ENCODE peak calls at places on chromosomes 16 and 17, in seven cellular contexts. One of them, this sample, is unnamed.

GRCh38 chr17:68711858-68712257 is 110.7 kb upstream of the FAM20A start:
- DNase-seq in lower lobe of right lung: no peak
- DNase-seq in K562: no peak
- DNase-seq in A673: no peak
- DNase-seq in heart left ventricle: no peak
- DNase-seq in CD8-positive, alpha-beta memory T cell: no peak
- DNase-seq in neural progenitor cell: no peak
- DNase-seq in this sample: no peak

GRCh38 chr17:32461853-32462617 is 17.7 kb downstream of the PSMD11 start:
- DNase-seq in lower lobe of right lung: no peak
- DNase-seq in K562: peak; percentile 43
- DNase-seq in A673: peak; percentile 49
- DNase-seq in heart left ventricle: no peak
- DNase-seq in CD8-positive, alpha-beta memory T cell: peak; percentile 58
- DNase-seq in neural progenitor cell: peak; percentile 73
- DNase-seq in this sample: peak; percentile 62

GRCh38 chr17:6639014-6639650 is 1.4 kb downstream of the KIAA0753 start:
- DNase-seq in lower lobe of right lung: no peak
- DNase-seq in K562: peak; percentile 57
- DNase-seq in A673: no peak
- DNase-seq in heart left ventricle: no peak
- DNase-seq in CD8-positive, alpha-beta memory T cell: no peak
- DNase-seq in neural progenitor cell: no peak
- DNase-seq in this sample: peak; percentile 11

GRCh38 chr17:33832295-33832694 is 422.8 kb upstream of the CCL2 start:
- DNase-seq in lower lobe of right lung: no peak
- DNase-seq in K562: no peak
- DNase-seq in A673: no peak
- DNase-seq in heart left ventricle: no peak
- DNase-seq in CD8-positive, alpha-beta memory T cell: no peak
- DNase-seq in neural progenitor cell: peak; percentile 64
- DNase-seq in this sample: no peak

GRCh38 chr17:68057531-68057952 is 22.0 kb downstream of the KPNA2 start:
- DNase-seq in lower lobe of right lung: no peak
- DNase-seq in K562: peak; percentile 21
- DNase-seq in A673: peak; percentile 39
- DNase-seq in heart left ventricle: no peak
- DNase-seq in CD8-positive, alpha-beta memory T cell: peak; percentile 43
- DNase-seq in neural progenitor cell: no peak
- DNase-seq in this sample: peak; percentile 54

GRCh38 chr17:19494961-19495806 is 38.5 kb upstream of the SLC47A1 start:
- DNase-seq in lower lobe of right lung: no peak
- DNase-seq in K562: no peak
- DNase-seq in A673: no peak
- DNase-seq in heart left ventricle: no peak
- DNase-seq in CD8-positive, alpha-beta memory T cell: no peak
- DNase-seq in neural progenitor cell: no peak
- DNase-seq in this sample: no peak

GRCh38 chr17:40180694-40181093 is 3.4 kb downstream of the RAPGEFL1 start:
- DNase-seq in lower lobe of right lung: no peak
- DNase-seq in K562: no peak
- DNase-seq in A673: no peak
- DNase-seq in heart left ventricle: no peak
- DNase-seq in CD8-positive, alpha-beta memory T cell: no peak
- DNase-seq in neural progenitor cell: no peak
- DNase-seq in this sample: no peak

GRCh38 chr17:39082482-39082881 is 69.0 kb downstream of the PLXDC1 start:
- DNase-seq in lower lobe of right lung: no peak
- DNase-seq in K562: no peak
- DNase-seq in A673: peak; percentile 26
- DNase-seq in heart left ventricle: no peak
- DNase-seq in CD8-positive, alpha-beta memory T cell: no peak
- DNase-seq in neural progenitor cell: no peak
- DNase-seq in this sample: no peak

GRCh38 chr17:78723957-78724356 is 58.1 kb downstream of the CYTH1 start:
- DNase-seq in lower lobe of right lung: no peak
- DNase-seq in K562: no peak
- DNase-seq in A673: no peak
- DNase-seq in heart left ventricle: no peak
- DNase-seq in CD8-positive, alpha-beta memory T cell: no peak
- DNase-seq in neural progenitor cell: no peak
- DNase-seq in this sample: no peak

GRCh38 chr17:35088647-35088910 is 25.1 kb upstream of the RFFL start:
- DNase-seq in lower lobe of right lung: peak; percentile 65
- DNase-seq in K562: peak; percentile 23
- DNase-seq in A673: peak; percentile 4
- DNase-seq in heart left ventricle: peak; percentile 46
- DNase-seq in CD8-positive, alpha-beta memory T cell: no peak
- DNase-seq in neural progenitor cell: peak; percentile 41
- DNase-seq in this sample: no peak

GRCh38 chr17:31538080-31538762 is 146.7 kb downstream of the RAB11FIP4 start:
- DNase-seq in lower lobe of right lung: no peak
- DNase-seq in K562: no peak
- DNase-seq in A673: no peak
- DNase-seq in heart left ventricle: no peak
- DNase-seq in CD8-positive, alpha-beta memory T cell: no peak
- DNase-seq in neural progenitor cell: no peak
- DNase-seq in this sample: no peak

GRCh38 chr17:36722121-36722902 is 120.9 kb downstream of the MRM1 start:
- DNase-seq in lower lobe of right lung: peak; percentile 74
- DNase-seq in K562: peak; percentile 97
- DNase-seq in A673: peak; percentile 38
- DNase-seq in heart left ventricle: peak; percentile 53
- DNase-seq in CD8-positive, alpha-beta memory T cell: peak; percentile 81
- DNase-seq in neural progenitor cell: peak; percentile 85
- DNase-seq in this sample: no peak

GRCh38 chr17:82794781-82795505 is 43.1 kb downstream of the TBCD start:
- DNase-seq in lower lobe of right lung: no peak
- DNase-seq in K562: no peak
- DNase-seq in A673: no peak
- DNase-seq in heart left ventricle: peak; percentile 49
- DNase-seq in CD8-positive, alpha-beta memory T cell: no peak
- DNase-seq in neural progenitor cell: no peak
- DNase-seq in this sample: no peak

DNA sequence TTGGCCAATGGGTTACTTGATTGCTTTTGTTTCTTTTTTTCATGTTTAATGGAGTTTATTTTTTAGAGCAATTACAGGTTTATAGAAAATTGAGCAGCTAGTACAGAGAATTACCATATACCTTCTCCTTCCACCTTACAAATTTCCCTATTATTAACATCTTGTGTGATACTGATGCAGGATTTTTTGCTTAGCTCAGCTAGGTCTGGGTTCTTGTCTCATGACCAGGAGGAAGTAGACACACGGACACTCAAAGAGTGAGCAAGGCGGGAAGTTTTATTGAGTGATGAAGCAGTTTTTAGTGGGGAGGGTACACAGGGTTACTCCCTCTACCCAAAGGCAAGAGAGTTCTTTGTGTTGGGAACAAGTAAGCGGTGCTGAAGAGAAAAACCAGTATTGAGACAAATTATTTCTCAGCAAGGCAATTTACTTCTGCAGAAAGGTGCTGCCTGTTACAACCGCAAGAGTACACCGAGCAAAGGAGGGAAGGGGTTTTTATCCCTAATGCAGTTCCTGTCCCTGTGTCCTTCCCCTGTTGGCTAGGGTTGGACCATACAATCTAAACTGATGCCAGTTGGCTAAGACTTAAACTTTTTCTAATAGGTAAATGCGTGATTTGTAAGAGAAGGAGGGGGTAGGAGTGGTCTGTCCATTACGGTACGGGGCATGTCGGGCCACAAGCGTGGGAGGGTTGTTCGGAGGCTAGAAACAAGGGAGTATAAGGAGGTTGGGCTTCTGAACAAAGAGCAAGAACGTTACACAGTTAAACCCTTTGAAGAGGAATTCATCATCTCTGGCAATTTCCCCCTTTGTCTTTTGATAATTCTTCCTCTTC is 26.9 kb downstream of the SEC14L1 start:
- DNase-seq in lower lobe of right lung: no peak
- DNase-seq in K562: no peak
- DNase-seq in A673: no peak
- DNase-seq in heart left ventricle: no peak
- DNase-seq in CD8-positive, alpha-beta memory T cell: no peak
- DNase-seq in neural progenitor cell: no peak
- DNase-seq in this sample: no peak
- H3K9me3 ChIP-seq in lower lobe of right lung: peaks cover 16% of the 10 kb centered on the region
- H3K9me3 ChIP-seq in K562: peaks cover 25% of the 10 kb centered on the region
- H3K9me3 ChIP-seq in A673: peaks cover 26% of the 10 kb centered on the region
- H3K9me3 ChIP-seq in heart left ventricle: peaks cover 11% of the 10 kb centered on the region
- H3K9me3 ChIP-seq in CD8-positive, alpha-beta memory T cell: peaks cover 13% of the 10 kb centered on the region
- H3K9me3 ChIP-seq in neural progenitor cell: no peaks in the 10 kb centered on the region
- H3K9me3 ChIP-seq in this sample: peaks cover 25% of the 10 kb centered on the region

GRCh38 chr17:60495260-60495659 is 30.8 kb downstream of the APPBP2 start:
- DNase-seq in lower lobe of right lung: no peak
- DNase-seq in K562: no peak
- DNase-seq in A673: no peak
- DNase-seq in heart left ventricle: no peak
- DNase-seq in CD8-positive, alpha-beta memory T cell: no peak
- DNase-seq in neural progenitor cell: no peak
- DNase-seq in this sample: no peak
- H3K9me3 ChIP-seq in lower lobe of right lung: peaks cover 9% of the 10 kb centered on the region
- H3K9me3 ChIP-seq in K562: peaks cover 22% of the 10 kb centered on the region
- H3K9me3 ChIP-seq in A673: peaks cover 17% of the 10 kb centered on the region
- H3K9me3 ChIP-seq in heart left ventricle: no peaks in the 10 kb centered on the region
- H3K9me3 ChIP-seq in CD8-positive, alpha-beta memory T cell: no peaks in the 10 kb centered on the region
- H3K9me3 ChIP-seq in neural progenitor cell: peaks cover 7% of the 10 kb centered on the region
- H3K9me3 ChIP-seq in this sample: peaks cover 18% of the 10 kb centered on the region

GRCh38 chr17:70047619-70048018 is 27.4 kb upstream of the KCNJ16 start:
- DNase-seq in lower lobe of right lung: no peak
- DNase-seq in K562: no peak
- DNase-seq in A673: no peak
- DNase-seq in heart left ventricle: no peak
- DNase-seq in CD8-positive, alpha-beta memory T cell: no peak
- DNase-seq in neural progenitor cell: no peak
- DNase-seq in this sample: no peak
- H3K9me3 ChIP-seq in lower lobe of right lung: no peaks in the 10 kb centered on the region
- H3K9me3 ChIP-seq in K562: no peaks in the 10 kb centered on the region
- H3K9me3 ChIP-seq in A673: no peaks in the 10 kb centered on the region
- H3K9me3 ChIP-seq in heart left ventricle: no peaks in the 10 kb centered on the region
- H3K9me3 ChIP-seq in CD8-positive, alpha-beta memory T cell: no peaks in the 10 kb centered on the region
- H3K9me3 ChIP-seq in neural progenitor cell: no peaks in the 10 kb centered on the region
- H3K9me3 ChIP-seq in this sample: no peaks in the 10 kb centered on the region

GRCh38 chr16:60304078-60304477 is 1570.0 kb upstream of the GOT2 start:
- DNase-seq in lower lobe of right lung: no peak
- DNase-seq in K562: no peak
- DNase-seq in A673: no peak
- DNase-seq in heart left ventricle: no peak
- DNase-seq in CD8-positive, alpha-beta memory T cell: no peak
- DNase-seq in neural progenitor cell: no peak
- DNase-seq in this sample: no peak

GRCh38 chr16:60304725-60305124 is 1570.6 kb upstream of the GOT2 start:
- DNase-seq in lower lobe of right lung: no peak
- DNase-seq in K562: no peak
- DNase-seq in A673: no peak
- DNase-seq in heart left ventricle: no peak
- DNase-seq in CD8-positive, alpha-beta memory T cell: no peak
- DNase-seq in neural progenitor cell: no peak
- DNase-seq in this sample: no peak

GRCh38 chr16:60295451-60295850 is 1561.3 kb upstream of the GOT2 start:
- DNase-seq in lower lobe of right lung: no peak
- DNase-seq in K562: no peak
- DNase-seq in A673: no peak
- DNase-seq in heart left ventricle: no peak
- DNase-seq in CD8-positive, alpha-beta memory T cell: no peak
- DNase-seq in neural progenitor cell: no peak
- DNase-seq in this sample: no peak

GRCh38 chr16:60299345-60299744 is 1565.2 kb upstream of the GOT2 start:
- DNase-seq in lower lobe of right lung: no peak
- DNase-seq in K562: no peak
- DNase-seq in A673: no peak
- DNase-seq in heart left ventricle: no peak
- DNase-seq in CD8-positive, alpha-beta memory T cell: no peak
- DNase-seq in neural progenitor cell: no peak
- DNase-seq in this sample: no peak
- H3K9me3 ChIP-seq in lower lobe of right lung: no peaks in the 10 kb centered on the region
- H3K9me3 ChIP-seq in K562: no peaks in the 10 kb centered on the region
- H3K9me3 ChIP-seq in A673: no peaks in the 10 kb centered on the region
- H3K9me3 ChIP-seq in heart left ventricle: no peaks in the 10 kb centered on the region
- H3K9me3 ChIP-seq in CD8-positive, alpha-beta memory T cell: no peaks in the 10 kb centered on the region
- H3K9me3 ChIP-seq in neural progenitor cell: no peaks in the 10 kb centered on the region
- H3K9me3 ChIP-seq in this sample: no peaks in the 10 kb centered on the region

GRCh38 chr16:72434159-72434558 is 262.2 kb upstream of the PMFBP1 start:
- DNase-seq in lower lobe of right lung: no peak
- DNase-seq in K562: no peak
- DNase-seq in A673: peak; percentile 15
- DNase-seq in heart left ventricle: no peak
- DNase-seq in CD8-positive, alpha-beta memory T cell: no peak
- DNase-seq in neural progenitor cell: no peak
- DNase-seq in this sample: no peak
- H3K9me3 ChIP-seq in lower lobe of right lung: peaks cover 20% of the 10 kb centered on the region
- H3K9me3 ChIP-seq in K562: peaks cover 3% of the 10 kb centered on the region
- H3K9me3 ChIP-seq in A673: peaks cover 21% of the 10 kb centered on the region
- H3K9me3 ChIP-seq in heart left ventricle: peaks cover 12% of the 10 kb centered on the region
- H3K9me3 ChIP-seq in CD8-positive, alpha-beta memory T cell: no peaks in the 10 kb centered on the region
- H3K9me3 ChIP-seq in neural progenitor cell: peaks cover 22% of the 10 kb centered on the region
- H3K9me3 ChIP-seq in this sample: no peaks in the 10 kb centered on the region

GRCh38 chr16:9402293-9402865 is 310.9 kb downstream of the HAPSTR1 start:
- DNase-seq in lower lobe of right lung: no peak
- DNase-seq in K562: no peak
- DNase-seq in A673: no peak
- DNase-seq in heart left ventricle: no peak
- DNase-seq in CD8-positive, alpha-beta memory T cell: no peak
- DNase-seq in neural progenitor cell: no peak
- DNase-seq in this sample: no peak

GRCh38 chr16:9395958-9396359 is 304.5 kb downstream of the HAPSTR1 start:
- DNase-seq in lower lobe of right lung: no peak
- DNase-seq in K562: no peak
- DNase-seq in A673: no peak
- DNase-seq in heart left ventricle: no peak
- DNase-seq in CD8-positive, alpha-beta memory T cell: no peak
- DNase-seq in neural progenitor cell: no peak
- DNase-seq in this sample: no peak

GRCh38 chr16:9406039-9406438 is 314.6 kb downstream of the HAPSTR1 start:
- DNase-seq in lower lobe of right lung: no peak
- DNase-seq in K562: no peak
- DNase-seq in A673: no peak
- DNase-seq in heart left ventricle: no peak
- DNase-seq in CD8-positive, alpha-beta memory T cell: no peak
- DNase-seq in neural progenitor cell: no peak
- DNase-seq in this sample: no peak

GRCh38 chr16:9404811-9405210 is 313.4 kb downstream of the HAPSTR1 start:
- DNase-seq in lower lobe of right lung: no peak
- DNase-seq in K562: no peak
- DNase-seq in A673: no peak
- DNase-seq in heart left ventricle: no peak
- DNase-seq in CD8-positive, alpha-beta memory T cell: no peak
- DNase-seq in neural progenitor cell: no peak
- DNase-seq in this sample: no peak

GRCh38 chr16:9401173-9401572 is 309.7 kb downstream of the HAPSTR1 start:
- DNase-seq in lower lobe of right lung: no peak
- DNase-seq in K562: no peak
- DNase-seq in A673: no peak
- DNase-seq in heart left ventricle: no peak
- DNase-seq in CD8-positive, alpha-beta memory T cell: no peak
- DNase-seq in neural progenitor cell: no peak
- DNase-seq in this sample: no peak
- H3K9me3 ChIP-seq in lower lobe of right lung: no peaks in the 10 kb centered on the region
- H3K9me3 ChIP-seq in K562: no peaks in the 10 kb centered on the region
- H3K9me3 ChIP-seq in A673: no peaks in the 10 kb centered on the region
- H3K9me3 ChIP-seq in heart left ventricle: no peaks in the 10 kb centered on the region
- H3K9me3 ChIP-seq in CD8-positive, alpha-beta memory T cell: no peaks in the 10 kb centered on the region
- H3K9me3 ChIP-seq in neural progenitor cell: no peaks in the 10 kb centered on the region
- H3K9me3 ChIP-seq in this sample: no peaks in the 10 kb centered on the region

GRCh38 chr16:35186045-35186759 is 1726.8 kb downstream of the TP53TG3F start:
- DNase-seq in lower lobe of right lung: peak; percentile 16
- DNase-seq in K562: no peak
- DNase-seq in A673: no peak
- DNase-seq in heart left ventricle: no peak
- DNase-seq in CD8-positive, alpha-beta memory T cell: no peak
- DNase-seq in neural progenitor cell: no peak
- DNase-seq in this sample: no peak
- H3K9me3 ChIP-seq in lower lobe of right lung: no peaks in the 10 kb centered on the region
- H3K9me3 ChIP-seq in K562: no peaks in the 10 kb centered on the region
- H3K9me3 ChIP-seq in A673: peaks cover 42% of the 10 kb centered on the region
- H3K9me3 ChIP-seq in heart left ventricle: no peaks in the 10 kb centered on the region
- H3K9me3 ChIP-seq in CD8-positive, alpha-beta memory T cell: no peaks in the 10 kb centered on the region
- H3K9me3 ChIP-seq in neural progenitor cell: peaks cover 17% of the 10 kb centered on the region
- H3K9me3 ChIP-seq in this sample: no peaks in the 10 kb centered on the region